ENCODE peak calls at places on chromosomes 5 and 9, in four cellular contexts. U, S, P and I are unnamed samples.

GRCh38 chr5:81420039-81420667 is 26.2 kb upstream of the ACOT12 start:
- DNase-seq in U (no peak), S (no peak), P (no peak), I (peak)

GRCh38 chr5:58455966-58456365 is 3.9 kb downstream of the PLK2 start:
- DNase-seq in U (no peak), S (no peak), P (no peak), I (no peak)

GRCh38 chr9:91680129-91680528 is 256.5 kb upstream of the NFIL3 start:
- DNase-seq in U (no peak), S (no peak), P (no peak), I (no peak)

GRCh38 chr5:138975098-138975847 is 100.1 kb upstream of the LRRTM2 start:
- DNase-seq in U (no peak), S (no peak), P (peak), I (no peak)

GRCh38 chr5:137254695-137255094 is 244.4 kb downstream of the SPOCK1 start:
- DNase-seq in U (peak), S (no peak), P (no peak), I (no peak)

GRCh38 chr5:75337366-75338021 is 474 bp downstream of the HMGCR start:
- DNase-seq in U (peak), S (no peak), P (peak), I (peak)

GRCh38 chr9:81150016-81150625 is 539.2 kb downstream of the TLE1 start:
- DNase-seq in U (no peak), S (no peak), P (no peak), I (no peak)

GRCh38 chr5:54457094-54457531 is 1.6 kb downstream of the HSPB3 start:
- DNase-seq in U (no peak), S (no peak), P (no peak), I (peak)

GRCh38 chr5:149313151-149313841 is 32.0 kb upstream of the GRPEL2 start:
- DNase-seq in U (no peak), S (no peak), P (no peak), I (no peak)

GRCh38 chr5:95664204-95664786 is 17.7 kb downstream of the RFESD start:
- DNase-seq in U (no peak), S (no peak), P (no peak), I (peak)

GRCh38 chr9:81627481-81627880 is 61.9 kb downstream of the TLE1 start:
- DNase-seq in U (no peak), S (peak), P (no peak), I (peak)

GRCh38 chr9:104794070-104794469 is 30.1 kb downstream of the NIPSNAP3B start:
- DNase-seq in U (no peak), S (no peak), P (no peak), I (no peak)

GRCh38 chr9:21901538-21901937 is 92.7 kb downstream of the CDKN2A start:
- DNase-seq in U (no peak), S (no peak), P (no peak), I (no peak)

GRCh38 chr9:33143241-33143642 is 23.9 kb downstream of the B4GALT1 start:
- DNase-seq in U (no peak), S (no peak), P (no peak), I (no peak)

GRCh38 chr5:141869514-141869913 is 8.7 kb downstream of the PCDH1 start:
- DNase-seq in U (no peak), S (no peak), P (peak), I (peak)